ENCODE peak calls at places on chromosomes 2 and 18, in four cellular contexts. H is dorsolateral prefrontal cortex, R is uterus, I is foreskin fibroblast. X is an unnamed sample.

GRCh38 chr2:225140761-225141160 is 98.5 kb upstream of the DOCK10 start:
- DNase-seq in I (peak), H (no peak), R (no peak), X (no peak)

GRCh38 chr2:45003586-45004568 is 5.4 kb downstream of the SIX2 start:
- DNase-seq in I (no peak), R (no peak), H (no peak), X (no peak)

GRCh38 chr2:26016012-26016742 is 17.7 kb upstream of the RAB10 start:
- DNase-seq in I (no peak), H (no peak), R (no peak), X (no peak)

GRCh38 chr18:48968412-48969215 is 17.8 kb upstream of the SMAD7 start:
- DNase-seq in R (no peak), I (no peak), H (no peak), X (no peak)

GRCh38 chr2:1476617-1477195 is 63.4 kb downstream of the TPO start:
- DNase-seq in I (no peak), H (no peak), R (no peak), X (no peak)

GRCh38 chr2:74130211-74130995 is 17.3 kb downstream of the BOLA3 start:
- DNase-seq in R (no peak), H (no peak), I (peak), X (no peak)

GRCh38 chr2:51120754-51121280 is 88.9 kb upstream of the NRXN1 start:
- DNase-seq in R (no peak), I (no peak), H (no peak), X (peak)

GRCh38 chr18:37577051-37577611 is 11.5 kb upstream of the CELF4 start:
- DNase-seq in I (no peak), H (no peak), R (no peak), X (no peak)

GRCh38 chr2:147844691-147845607 is at the start of gene ACVR2A:
- DNase-seq in H (peak), R (peak), I (peak), X (peak)

GRCh38 chr18:50454379-50455005 is 79.6 kb downstream of the SKA1 start:
- DNase-seq in H (no peak), I (no peak), R (no peak), X (no peak)
- TF ChIP-seq CTCF in H (no peak), I (no peak), R (no peak), X (no peak)

GRCh38 chr2:130776550-130776949 is 21.2 kb downstream of the AMER3 start:
- DNase-seq in I (no peak), H (no peak), R (no peak), X (no peak)
- TF ChIP-seq CTCF in I (no peak), H (no peak), R (no peak), X (no peak)

GRCh38 chr2:21194147-21194546 is 70.4 kb downstream of the TDRD15 start:
- DNase-seq in I (no peak), R (no peak), H (no peak), X (no peak)
- TF ChIP-seq CTCF in I (no peak), R (no peak), H (no peak), X (no peak)

GRCh38 chr18:75880913-75881504 is 453.5 kb upstream of the SMIM21 start:
- DNase-seq in H (no peak), I (no peak), R (no peak), X (no peak)

GRCh38 chr18:75880266-75880665 is 452.8 kb upstream of the SMIM21 start:
- DNase-seq in I (no peak), H (no peak), R (no peak), X (no peak)

GRCh38 chr18:75879196-75879595 is 451.7 kb upstream of the SMIM21 start:
- DNase-seq in H (no peak), I (no peak), R (no peak), X (no peak)

GRCh38 chr18:75884728-75885127 is 457.2 kb upstream of the SMIM21 start:
- DNase-seq in H (no peak), R (no peak), I (no peak), X (no peak)
- TF ChIP-seq CTCF in H (no peak), R (no peak), I (no peak), X (no peak)

DNA sequence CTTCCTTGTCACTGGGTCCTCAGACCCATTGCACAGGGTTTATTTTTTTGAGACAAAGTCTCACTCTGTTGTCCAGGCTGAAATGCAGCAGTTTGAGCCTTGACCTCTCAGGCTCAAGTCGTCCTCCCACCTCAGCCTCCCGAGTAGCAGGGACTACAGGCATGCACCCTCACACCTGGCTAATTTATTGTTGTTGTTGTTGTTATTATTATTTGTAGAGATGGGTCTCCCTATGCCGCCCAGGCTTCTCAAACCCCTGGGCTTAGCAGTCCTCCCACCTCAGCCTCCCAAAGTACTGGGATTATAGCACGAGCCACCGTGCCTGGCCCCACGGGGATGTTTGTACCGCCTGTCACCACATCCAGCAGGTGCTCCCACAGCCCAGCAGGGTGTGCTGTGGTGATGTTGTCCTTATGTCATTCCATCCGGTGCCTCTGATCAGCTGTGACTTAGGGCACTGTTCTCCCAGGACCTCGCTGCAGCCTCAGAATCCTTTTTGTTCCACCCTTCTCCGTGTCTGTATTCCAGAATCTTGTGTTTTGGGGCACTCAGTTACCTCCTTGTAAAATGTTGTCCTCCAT is 182.3 kb downstream of the INO80D start:
- DNase-seq in R (no peak), H (no peak), I (no peak), X (no peak)
- TF ChIP-seq CTCF in R (no peak), H (peak), I (peak), X (peak)

GRCh38 chr2:177028296-177028695 is 184.3 kb upstream of the HNRNPA3 start:
- DNase-seq in H (no peak), R (no peak), I (no peak), X (no peak)

GRCh38 chr2:177029075-177029474 is 183.5 kb upstream of the HNRNPA3 start:
- DNase-seq in H (no peak), I (no peak), R (no peak), X (no peak)

GRCh38 chr2:177031435-177032222 is 181.0 kb upstream of the HNRNPA3 start:
- DNase-seq in R (no peak), H (no peak), I (no peak), X (no peak)

GRCh38 chr2:177030391-177031000 is 182.1 kb upstream of the HNRNPA3 start:
- DNase-seq in R (no peak), I (no peak), H (peak), X (no peak)

DNA sequence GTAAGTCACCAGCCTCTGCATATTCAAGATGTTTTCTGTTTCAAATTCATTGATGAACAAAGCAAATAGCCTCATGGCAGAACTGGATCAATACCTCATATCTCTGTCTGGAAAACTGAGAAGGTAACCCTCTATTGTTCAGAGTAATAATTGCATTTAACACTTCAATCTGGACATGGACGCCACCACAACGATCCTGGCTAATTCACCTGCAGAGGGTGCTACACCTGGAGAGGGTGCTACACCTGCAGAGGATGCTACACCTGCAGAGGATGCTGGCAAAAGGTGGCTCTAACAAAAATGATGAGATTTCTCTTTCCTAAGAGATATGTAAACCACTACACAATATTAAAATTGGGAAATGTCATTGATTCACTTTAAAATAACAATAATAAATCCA is 183.1 kb upstream of the HNRNPA3 start:
- DNase-seq in I (no peak), R (no peak), H (no peak), X (no peak)
- TF ChIP-seq CTCF in I (no peak), R (no peak), H (no peak), X (no peak)

GRCh38 chr2:127485694-127486071 is 40.6 kb downstream of the IWS1 start:
- DNase-seq in R (no peak), I (no peak), H (no peak), X (no peak)
- TF ChIP-seq CTCF in R (no peak), I (no peak), H (no peak), X (no peak)

GRCh38 chr2:194566907-194567660 is 1089.9 kb upstream of the SLC39A10 start:
- DNase-seq in H (no peak), I (no peak), R (no peak), X (no peak)

GRCh38 chr2:194562329-194562728 is 1094.7 kb upstream of the SLC39A10 start:
- DNase-seq in R (no peak), I (no peak), H (no peak), X (no peak)

GRCh38 chr2:194564422-194564821 is 1092.6 kb upstream of the SLC39A10 start:
- DNase-seq in I (no peak), H (no peak), R (no peak), X (no peak)

DNA sequence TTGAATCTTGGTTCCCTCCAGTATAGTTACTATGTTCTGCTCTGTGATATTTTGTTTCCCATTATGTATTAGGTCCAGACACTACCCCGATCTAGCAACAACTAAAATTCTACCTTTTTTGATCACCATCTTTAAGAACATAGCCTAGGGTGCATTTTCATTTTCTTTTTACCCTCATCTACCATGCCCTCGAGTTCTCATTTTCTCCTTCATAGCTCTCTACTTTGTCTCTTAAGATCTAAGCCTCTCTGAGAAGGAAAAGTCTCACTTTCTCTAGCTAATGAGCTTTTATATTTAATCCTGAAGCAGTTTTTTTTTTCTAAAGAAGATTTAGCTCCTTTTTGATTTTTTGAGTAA is 1089.4 kb upstream of the SLC39A10 start:
- DNase-seq in H (no peak), I (no peak), R (no peak), X (no peak)
- TF ChIP-seq CTCF in H (no peak), I (no peak), R (no peak), X (no peak)

GRCh38 chr2:168469281-168469988 is 13.4 kb downstream of the CERS6 start:
- DNase-seq in H (no peak), I (no peak), R (no peak), X (no peak)
- TF ChIP-seq CTCF in H (no peak), I (no peak), R (no peak), X (no peak)

X was measured in brain microvascular endothelial cell.